ENCODE peak calls at places on chromosomes 16 and 17, in seven cellular contexts. K is caudate nucleus; E is Right ventricle myocardium inferior; V is CD4-positive, alpha-beta memory T cell; T is COR-L47; D is mucosa of descending colon; F is mammary epithelial cell. M is an unnamed sample.

GRCh38 chr16:56948234-56948633 is 13.5 kb upstream of the CETP start:
- DNase-seq in F (no peak), E (no peak), V (no peak), D (no peak), K (no peak), T (no peak), M (no peak)

GRCh38 chr17:50034504-50035364 is 21.2 kb upstream of the ITGA3 start:
- DNase-seq in E (no peak), T (no peak), V (no peak), F (no peak), D (peak; percentile 21), K (no peak), M (no peak)

GRCh38 chr16:11175850-11176341 is 80.1 kb downstream of the SOCS1 start:
- DNase-seq in F (no peak), K (no peak), D (no peak), T (no peak), E (no peak), V (no peak), M (no peak)

GRCh38 chr17:73148540-73149334 is 16.1 kb upstream of the SSTR2 start:
- DNase-seq in T (no peak), V (no peak), D (no peak), E (no peak), F (no peak), K (no peak), M (no peak)

GRCh38 chr17:81471804-81472456 is 40.7 kb downstream of the ACTG1 start:
- DNase-seq in E (no peak), D (peak; percentile 69), K (peak; percentile 68), T (peak; percentile 31), V (no peak), F (peak; percentile 55), M (no peak)

GRCh38 chr17:17256316-17256715 is 19.3 kb upstream of the FLCN start:
- DNase-seq in T (no peak), E (no peak), K (no peak), V (no peak), D (no peak), F (no peak), M (no peak)

GRCh38 chr17:8581002-8581658 is 49.4 kb downstream of the MYH10 start:
- DNase-seq in F (peak; percentile 85), E (no peak), V (no peak), D (no peak), K (no peak), T (no peak), M (no peak)

GRCh38 chr16:51524555-51525373 is 373.7 kb upstream of the SALL1 start:
- DNase-seq in F (peak; percentile 52), E (no peak), D (no peak), K (no peak), V (no peak), T (no peak), M (no peak)

GRCh38 chr17:57281887-57282653 is 25.7 kb downstream of the MSI2 start:
- DNase-seq in K (no peak), T (no peak), V (peak; percentile 20), E (no peak), D (no peak), F (no peak), M (peak; percentile 32)

GRCh38 chr17:41496803-41497484 is 7.2 kb upstream of the KRT36 start:
- DNase-seq in K (no peak), F (peak; percentile 88), T (peak; percentile 24), D (peak; percentile 89), V (peak; percentile 43), E (peak; percentile 83), M (peak; percentile 13)

GRCh38 chr17:17692353-17693252 is 11.3 kb downstream of the RAI1 start:
- DNase-seq in F (no peak), T (no peak), V (no peak), E (no peak), D (no peak), K (no peak), M (no peak)

GRCh38 chr16:59988591-59988990 is 1254.5 kb upstream of the GOT2 start:
- DNase-seq in E (no peak), V (no peak), F (peak; percentile 64), T (no peak), K (no peak), D (no peak), M (peak; percentile 10)